ENCODE peak calls at places on chromosomes 4 and X, in six cellular contexts. J is amygdala, A is choroid plexus epithelial cell, I is activated T-helper 1 cell treated with Interleukin-2 at 50 U/mL for 16 hours, S is D341Med, Q is uterus. R is an unnamed sample.

GRCh38 chr4:174405923-174406322 is 116.4 kb downstream of the HPGD start:
- DNase-seq in J (no peak), A (no peak), I (no peak), S (no peak), Q (no peak), R (no peak)

GRCh38 chrX:20228245-20228644 is 38.5 kb downstream of the RPS6KA3 start:
- DNase-seq in J (no peak), A (no peak), I (no peak), S (no peak), Q (no peak), R (no peak)

GRCh38 chr4:163196904-163197505 is 30.3 kb upstream of the NAF1 start:
- DNase-seq in J (no peak), A (no peak), I (no peak), S (no peak), Q (no peak), R (no peak)

GRCh38 chrX:66635360-66635759 is 3.5 kb downstream of the EDA2R start:
- DNase-seq in J (no peak), A (peak; percentile 86), I (no peak), S (no peak), Q (peak; percentile 41), R (peak; percentile 62)

GRCh38 chr4:87251104-87251503 is 30.7 kb upstream of the KLHL8 start:
- DNase-seq in J (peak; percentile 40), A (no peak), I (no peak), S (no peak), Q (no peak), R (no peak)

GRCh38 chr4:23384741-23385140 is 505.1 kb downstream of the PPARGC1A start:
- DNase-seq in J (no peak), A (peak; percentile 21), I (no peak), S (no peak), Q (no peak), R (no peak)

GRCh38 chrX:40694833-40695232 is 40.5 kb downstream of the MED14 start:
- DNase-seq in J (no peak), A (peak; percentile 10), I (no peak), S (no peak), Q (no peak), R (no peak)

GRCh38 chrX:44914532-44915198 is 41.7 kb downstream of the KDM6A start:
- DNase-seq in J (no peak), A (peak; percentile 72), I (no peak), S (no peak), Q (no peak), R (no peak)

GRCh38 chr4:4284827-4285618 is 4.9 kb downstream of the LYAR start:
- DNase-seq in J (no peak), A (peak; percentile 49), I (no peak), S (no peak), Q (no peak), R (no peak)

GRCh38 chr4:3375688-3376087 is 66.1 kb upstream of the HGFAC start:
- DNase-seq in J (no peak), A (peak; percentile 67), I (no peak), S (no peak), Q (no peak), R (peak; percentile 78)

GRCh38 chr4:7416745-7417432 is 17.8 kb downstream of the PSAPL1 start:
- DNase-seq in J (no peak), A (no peak), I (no peak), S (peak; percentile 8), Q (no peak), R (no peak)

GRCh38 chrX:10197597-10198210 is 40.9 kb downstream of the CLCN4 start:
- DNase-seq in J (no peak), A (peak; percentile 74), I (no peak), S (no peak), Q (no peak), R (no peak)

GRCh38 chr4:177699365-177700213 is 257.4 kb upstream of the AGA start:
- DNase-seq in J (no peak), A (peak; percentile 20), I (no peak), S (no peak), Q (no peak), R (no peak)

GRCh38 chr4:179750374-179750773 is 2308.1 kb upstream of the AGA start:
- DNase-seq in J (no peak), A (peak; percentile 1), I (no peak), S (no peak), Q (no peak), R (no peak)

GRCh38 chr4:4355302-4355701 is 31.6 kb upstream of the NSG1 start:
- DNase-seq in J (no peak), A (no peak), I (no peak), S (no peak), Q (no peak), R (no peak)

GRCh38 chrX:17470136-17470535 is 95.1 kb downstream of the NHS start:
- DNase-seq in J (no peak), A (peak; percentile 8), I (no peak), S (no peak), Q (peak; percentile 28), R (no peak)

GRCh38 chr4:182289809-182290208 is 46.6 kb downstream of the TENM3 start:
- DNase-seq in J (no peak), A (no peak), I (no peak), S (no peak), Q (no peak), R (no peak)

GRCh38 chr4:72951628-72952027 is 117.9 kb downstream of the COX18 start:
- DNase-seq in J (no peak), A (no peak), I (no peak), S (no peak), Q (no peak), R (no peak)

GRCh38 chr4:3462321-3462789 is 751 bp upstream of the DOK7 start:
- DNase-seq in J (no peak), A (no peak), I (no peak), S (no peak), Q (no peak), R (no peak)

GRCh38 chrX:1213971-1214370 is 1.5 kb upstream of the CRLF2 start:
- DNase-seq in J (no peak), A (no peak), I (no peak), S (no peak), Q (no peak), R (no peak)

GRCh38 chrX:106707771-106708454 is 18.6 kb upstream of the RNF128 start:
- DNase-seq in J (no peak), A (peak; percentile 87), I (no peak), S (no peak), Q (no peak), R (peak; percentile 84)

GRCh38 chr4:16883816-16884215 is 14.6 kb downstream of the LDB2 start:
- DNase-seq in J (no peak), A (no peak), I (no peak), S (no peak), Q (no peak), R (no peak)

GRCh38 chr4:101823864-101824263 is 33.3 kb downstream of the BANK1 start:
- DNase-seq in J (no peak), A (no peak), I (no peak), S (no peak), Q (no peak), R (no peak)

GRCh38 chr4:144355809-144356757 is 215.6 kb upstream of the GYPA start:
- DNase-seq in J (no peak), A (peak; percentile 99), I (no peak), S (peak; percentile 31), Q (no peak), R (peak; percentile 61)

GRCh38 chr4:3483471-3483921 is 20.4 kb downstream of the DOK7 start:
- DNase-seq in J (no peak), A (no peak), I (no peak), S (no peak), Q (no peak), R (no peak)

GRCh38 chr4:10098770-10099139 is 17.8 kb downstream of the WDR1 start:
- DNase-seq in J (no peak), A (peak; percentile 82), I (no peak), S (no peak), Q (no peak), R (no peak)

GRCh38 chr4:180058731-180059215 is 2184.4 kb upstream of the TENM3 start:
- DNase-seq in J (peak; percentile 52), A (peak; percentile 16), I (no peak), S (peak; percentile 81), Q (no peak), R (no peak)

GRCh38 chr4:2275546-2276251 is 13.8 kb upstream of the MXD4 start:
- DNase-seq in J (no peak), A (no peak), I (no peak), S (no peak), Q (no peak), R (no peak)

GRCh38 chr4:100106982-100107381 is 83.3 kb downstream of the DDIT4L start:
- DNase-seq in J (no peak), A (no peak), I (no peak), S (no peak), Q (no peak), R (no peak)

GRCh38 chr4:148951346-148951745 is 509.1 kb upstream of the NR3C2 start:
- DNase-seq in J (no peak), A (no peak), I (no peak), S (no peak), Q (no peak), R (no peak)

GRCh38 chr4:152106113-152106763 is 345.4 kb upstream of the GATB start:
- DNase-seq in J (peak; percentile 41), A (peak; percentile 86), I (no peak), S (no peak), Q (peak; percentile 53), R (peak; percentile 92)

GRCh38 chr4:108696160-108696559 is 45.8 kb downstream of the OSTC start:
- DNase-seq in J (no peak), A (no peak), I (no peak), S (no peak), Q (no peak), R (no peak)

R was measured in AG09309.